ENCODE peak calls at places on chromosomes 6 and 20, in six cellular contexts. E is astrocyte of the cerebellum, C is neural progenitor cell, L is GM12865, T is fibroblast of lung, F is cardiac fibroblast. Q is an unnamed sample.

GRCh38 chr20:46875059-46875458 is 19.6 kb upstream of the EYA2 start:
- DNase-seq in E (no peak), C (no peak), L (no peak), T (no peak), F (no peak), Q (no peak)

GRCh38 chr6:52392944-52393343 is 27.2 kb upstream of the EFHC1 start:
- DNase-seq in E (no peak), C (no peak), L (no peak), T (peak), F (peak), Q (peak)

GRCh38 chr6:20400476-20401402 is 940 bp upstream of the E2F3 start:
- DNase-seq in E (no peak), C (peak), L (peak), T (peak), F (peak), Q (peak)

GRCh38 chr6:52955871-52956270 is 39.2 kb downstream of the GSTA4 start:
- DNase-seq in E (no peak), C (no peak), L (no peak), T (no peak), F (no peak), Q (no peak)

GRCh38 chr6:122977180-122977579 is 18.9 kb upstream of the CLVS2 start:
- DNase-seq in E (no peak), C (no peak), L (no peak), T (no peak), F (no peak), Q (no peak)

GRCh38 chr20:967796-968742 is 34.0 kb downstream of the RSPO4 start:
- DNase-seq in E (no peak), C (peak), L (peak), T (peak), F (peak), Q (peak)

GRCh38 chr20:24370911-24371695 is 98.3 kb upstream of the SYNDIG1 start:
- DNase-seq in E (no peak), C (no peak), L (no peak), T (no peak), F (no peak), Q (no peak)

GRCh38 chr20:47784599-47785320 is 521 bp downstream of the SULF2 start:
- DNase-seq in E (no peak), C (peak), L (peak), T (peak), F (peak), Q (peak)

GRCh38 chr6:50654155-50654554 is 59.2 kb upstream of the TFAP2D start:
- DNase-seq in E (no peak), C (no peak), L (no peak), T (no peak), F (peak), Q (no peak)

GRCh38 chr6:36444470-36444869 is 1.7 kb downstream of the KCTD20 start:
- DNase-seq in E (peak), C (no peak), L (no peak), T (peak), F (peak), Q (peak)
- H3K4me3 ChIP-seq in E (peak), C (peak), L (peak), T (no peak), F (peak), Q (peak)

GRCh38 chr6:144893737-144894151 is 608.6 kb downstream of the UTRN start:
- DNase-seq in E (no peak), C (no peak), L (no peak), T (peak), F (no peak), Q (no peak)
- TF ChIP-seq CTCF in E (no peak), C (no peak), L (no peak), T (no peak), F (no peak), Q (no peak)

GRCh38 chr6:112249489-112249888 is 4.9 kb downstream of the LAMA4 start:
- DNase-seq in E (no peak), C (no peak), L (no peak), T (peak), F (peak), Q (peak)
- H3K4me3 ChIP-seq in E (no peak), C (no peak), L (no peak), T (no peak), F (no peak), Q (peak)

GRCh38 chr6:97445406-97445805 is 162.4 kb upstream of the MMS22L start:
- DNase-seq in E (no peak), C (no peak), L (no peak), T (no peak), F (no peak), Q (no peak)

GRCh38 chr6:97438011-97438671 is 155.1 kb upstream of the MMS22L start:
- DNase-seq in E (no peak), C (no peak), L (peak), T (no peak), F (no peak), Q (no peak)

GRCh38 chr6:97443408-97444080 is 160.5 kb upstream of the MMS22L start:
- DNase-seq in E (no peak), C (no peak), L (no peak), T (no peak), F (no peak), Q (no peak)

GRCh38 chr6:97437087-97437486 is 154.1 kb upstream of the MMS22L start:
- DNase-seq in E (no peak), C (peak), L (no peak), T (peak), F (peak), Q (peak)

DNA sequence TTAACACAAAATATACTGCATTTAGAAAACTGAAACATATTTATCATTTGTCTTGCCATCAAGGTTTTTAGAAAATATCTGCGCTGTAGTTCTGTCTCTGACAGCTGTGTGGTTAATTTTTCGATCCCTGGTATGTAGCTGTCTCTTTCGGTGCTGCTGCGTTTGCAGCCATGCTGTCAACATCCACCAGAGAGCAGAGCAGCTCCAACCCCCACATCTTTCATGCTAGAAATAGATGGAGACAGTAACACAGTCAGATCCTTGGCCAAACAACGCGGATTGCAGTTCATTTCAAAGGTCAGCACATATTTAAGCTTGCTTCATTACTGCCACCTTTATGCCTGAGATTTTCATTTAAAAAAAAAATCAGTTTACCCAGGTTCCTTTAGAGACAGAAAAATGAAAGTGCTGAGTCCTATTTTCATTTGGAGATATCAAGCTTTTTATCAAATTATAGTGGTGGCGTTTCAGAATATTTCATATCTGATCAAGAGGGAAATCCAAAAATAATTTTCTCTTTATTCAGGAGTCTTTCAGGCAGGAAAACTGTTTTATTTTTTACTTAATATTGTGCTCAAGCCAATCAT is 157.7 kb upstream of the MMS22L start:
- DNase-seq in E (no peak), C (peak), L (peak), T (peak), F (peak), Q (peak)
- TF ChIP-seq CTCF in E (peak), C (peak), L (peak), T (peak), F (peak), Q (peak)

DNA sequence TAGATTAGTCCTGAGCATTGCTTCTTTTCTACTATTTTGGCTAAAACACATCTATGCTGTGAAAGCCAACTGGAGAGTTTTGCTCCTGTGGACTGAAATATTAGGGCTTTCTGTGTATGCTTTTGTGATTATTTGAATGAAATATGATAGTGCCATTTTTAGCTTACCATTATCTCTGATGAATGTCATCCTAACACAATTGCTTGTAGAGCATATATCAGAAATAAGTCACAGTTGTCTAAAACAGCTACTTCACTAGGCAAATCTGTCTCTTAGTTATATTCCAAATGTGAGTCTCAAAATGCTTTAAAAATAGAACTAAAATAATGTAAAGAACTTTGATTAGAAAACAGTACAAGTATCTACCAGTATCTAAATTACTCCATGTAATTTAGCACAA is 401.4 kb upstream of the PTCHD4 start:
- DNase-seq in E (no peak), C (no peak), L (no peak), T (no peak), F (no peak), Q (no peak)
- H3K4me3 ChIP-seq in E (no peak), C (no peak), L (no peak), T (no peak), F (no peak), Q (no peak)

GRCh38 chr6:73608761-73609160 is 45.0 kb downstream of the SLC17A5 start:
- DNase-seq in E (no peak), C (no peak), L (no peak), T (no peak), F (no peak), Q (no peak)

GRCh38 chr6:73604461-73604860 is 49.3 kb downstream of the SLC17A5 start:
- DNase-seq in E (no peak), C (no peak), L (no peak), T (no peak), F (no peak), Q (no peak)

GRCh38 chr6:73610444-73611275 is 43.1 kb downstream of the SLC17A5 start:
- DNase-seq in E (peak), C (peak), L (peak), T (peak), F (peak), Q (peak)

GRCh38 chr6:73604020-73604419 is 49.8 kb downstream of the SLC17A5 start:
- DNase-seq in E (no peak), C (no peak), L (no peak), T (no peak), F (no peak), Q (no peak)

DNA sequence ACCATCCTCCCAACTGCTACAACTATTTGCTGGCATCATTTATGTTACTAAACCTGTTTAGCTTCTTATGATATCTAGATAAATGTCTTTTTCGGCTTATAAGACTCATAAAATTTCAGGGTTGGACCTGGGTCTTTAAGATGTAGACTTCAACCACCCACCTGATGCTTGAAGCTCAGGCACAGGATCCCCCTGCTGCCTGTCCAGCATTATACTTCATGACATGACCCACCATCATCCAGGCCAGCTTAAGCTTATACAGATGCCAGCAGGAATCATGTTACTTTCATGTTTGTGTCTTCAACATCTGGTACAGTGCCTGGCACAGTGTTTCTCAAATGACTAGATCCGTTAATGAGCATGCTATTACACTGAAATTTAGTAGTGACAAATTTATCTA is 47.4 kb downstream of the SLC17A5 start:
- DNase-seq in E (no peak), C (no peak), L (peak), T (no peak), F (no peak), Q (no peak)
- TF ChIP-seq CTCF in E (no peak), C (no peak), L (no peak), T (no peak), F (no peak), Q (no peak)

GRCh38 chr6:90231308-90231707 is 65.3 kb downstream of the BACH2 start:
- DNase-seq in E (no peak), C (no peak), L (no peak), T (no peak), F (no peak), Q (no peak)

GRCh38 chr6:90230547-90231240 is 65.9 kb downstream of the BACH2 start:
- DNase-seq in E (no peak), C (no peak), L (no peak), T (peak), F (no peak), Q (no peak)

GRCh38 chr6:90231798-90232197 is 64.8 kb downstream of the BACH2 start:
- DNase-seq in E (no peak), C (no peak), L (no peak), T (no peak), F (no peak), Q (no peak)

GRCh38 chr6:90237350-90237990 is 59.2 kb downstream of the BACH2 start:
- DNase-seq in E (no peak), C (no peak), L (no peak), T (no peak), F (no peak), Q (no peak)

GRCh38 chr6:90233994-90234393 is 62.6 kb downstream of the BACH2 start:
- DNase-seq in E (no peak), C (no peak), L (no peak), T (no peak), F (no peak), Q (no peak)
- H3K4me3 ChIP-seq in E (no peak), C (no peak), L (no peak), T (no peak), F (no peak), Q (no peak)

DNA sequence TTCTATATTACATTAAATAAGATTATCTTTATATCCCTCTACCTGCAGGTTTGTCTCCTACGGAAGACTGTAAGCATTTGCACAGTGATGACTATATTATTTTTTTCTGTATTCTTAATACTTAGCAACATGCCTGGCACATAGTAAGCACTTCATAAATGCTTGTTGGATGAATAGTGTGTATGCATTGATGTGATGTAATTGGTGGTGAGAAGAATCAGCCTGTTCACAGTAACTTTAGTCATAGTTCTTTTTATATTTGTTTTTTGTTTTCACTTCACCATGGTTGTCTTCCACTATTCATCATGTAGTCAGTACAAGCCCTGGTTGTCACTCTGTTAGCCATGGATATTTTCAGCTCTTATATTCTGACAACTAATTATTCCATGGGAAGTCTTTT is 184.0 kb upstream of the FLRT3 start:
- DNase-seq in E (no peak), C (no peak), L (no peak), T (peak), F (peak), Q (peak)
- TF ChIP-seq CTCF in E (no peak), C (no peak), L (no peak), T (no peak), F (no peak), Q (no peak)

GRCh38 chr6:149987602-149988107 is 23.9 kb downstream of the ULBP1 start:
- DNase-seq in E (no peak), C (no peak), L (no peak), T (no peak), F (no peak), Q (no peak)

GRCh38 chr6:149990672-149991402 is 27.1 kb downstream of the ULBP1 start:
- DNase-seq in E (no peak), C (peak), L (no peak), T (no peak), F (no peak), Q (peak)

GRCh38 chr6:149988550-149989336 is 25.0 kb downstream of the ULBP1 start:
- DNase-seq in E (no peak), C (no peak), L (no peak), T (no peak), F (no peak), Q (no peak)

GRCh38 chr6:149991838-149992237 is 28.1 kb downstream of the ULBP1 start:
- DNase-seq in E (no peak), C (no peak), L (no peak), T (no peak), F (no peak), Q (no peak)

GRCh38 chr6:149990109-149990671 is 26.4 kb downstream of the ULBP1 start:
- DNase-seq in E (no peak), C (peak), L (no peak), T (no peak), F (no peak), Q (no peak)
- H3K4me3 ChIP-seq in E (peak), C (no peak), L (no peak), T (no peak), F (no peak), Q (peak)

Q was measured in AG10803.